ENCODE peak calls at places on chromosomes 7 and 10, in six cellular contexts. N, U, V, Y, D and F are unnamed samples.

GRCh38 chr7:73519867-73520672 is 2.0 kb downstream of the BAZ1B start:
- DNase-seq in N (peak), U (no peak), V (peak), Y (no peak), D (no peak), F (peak)

GRCh38 chr10:130407052-130407451 is 270.9 kb downstream of the GLRX3 start:
- DNase-seq in N (no peak), U (no peak), V (no peak), Y (no peak), D (no peak), F (no peak)

GRCh38 chr7:151143261-151144015 is 24.1 kb downstream of the GBX1 start:
- DNase-seq in N (no peak), U (peak), V (peak), Y (no peak), D (no peak), F (no peak)

GRCh38 chr7:104979167-104979841 is 34.7 kb upstream of the KMT2E start:
- DNase-seq in N (peak), U (peak), V (no peak), Y (no peak), D (peak), F (peak)

GRCh38 chr7:129958643-129959479 is 6.1 kb upstream of the UBE2H start:
- DNase-seq in N (peak), U (peak), V (peak), Y (peak), D (peak), F (peak)

GRCh38 chr7:48300301-48300700 is 129.0 kb downstream of the ABCA13 start:
- DNase-seq in N (no peak), U (no peak), V (no peak), Y (no peak), D (no peak), F (no peak)

GRCh38 chr10:132396495-132397035 is 435 bp upstream of the PWWP2B start:
- DNase-seq in N (no peak), U (peak), V (peak), Y (peak), D (peak), F (peak)

GRCh38 chr7:1100886-1101579 is 13.1 kb downstream of the GPER1 start:
- DNase-seq in N (no peak), U (no peak), V (no peak), Y (no peak), D (no peak), F (no peak)

GRCh38 chr7:108225531-108226181 is 95.5 kb upstream of the LAMB4 start:
- DNase-seq in N (no peak), U (no peak), V (no peak), Y (no peak), D (no peak), F (no peak)

GRCh38 chr7:29369909-29370488 is 175.4 kb downstream of the CHN2 start:
- DNase-seq in N (no peak), U (no peak), V (no peak), Y (no peak), D (no peak), F (no peak)

GRCh38 chr7:151070573-151070960 is 10.0 kb downstream of the FASTK start:
- DNase-seq in N (no peak), U (no peak), V (no peak), Y (no peak), D (no peak), F (no peak)

GRCh38 chr10:75058142-75058541 is 53.3 kb upstream of the SAMD8 start:
- DNase-seq in N (no peak), U (no peak), V (no peak), Y (no peak), D (no peak), F (no peak)

GRCh38 chr10:17062493-17063487 is 66.8 kb downstream of the CUBN start:
- DNase-seq in N (peak), U (no peak), V (peak), Y (no peak), D (peak), F (peak)

GRCh38 chr10:12699258-12699700 is 302.2 kb downstream of the CCDC3 start:
- DNase-seq in N (peak), U (no peak), V (no peak), Y (no peak), D (no peak), F (peak)

GRCh38 chr7:127798023-127798422 is 146.0 kb downstream of the SND1 start:
- DNase-seq in N (no peak), U (no peak), V (no peak), Y (no peak), D (peak), F (peak)

GRCh38 chr7:19107392-19108147 is 9.9 kb downstream of the TWIST1 start:
- DNase-seq in N (peak), U (no peak), V (no peak), Y (no peak), D (peak), F (peak)

GRCh38 chr10:22625511-22626288 is 88.7 kb downstream of the PIP4K2A start:
- DNase-seq in N (no peak), U (no peak), V (no peak), Y (no peak), D (no peak), F (peak)

GRCh38 chr10:35000936-35001335 is 89.2 kb downstream of the CUL2 start:
- DNase-seq in N (no peak), U (no peak), V (no peak), Y (no peak), D (peak), F (peak)

GRCh38 chr7:45591101-45591906 is 17.1 kb downstream of the ADCY1 start:
- DNase-seq in N (no peak), U (no peak), V (no peak), Y (no peak), D (no peak), F (no peak)

GRCh38 chr7:32206987-32207386 is 136.8 kb upstream of the PDE1C start:
- DNase-seq in N (peak), U (peak), V (no peak), Y (peak), D (peak), F (peak)

GRCh38 chr10:110357252-110357780 is 52.6 kb upstream of the SMNDC1 start:
- DNase-seq in N (peak), U (no peak), V (peak), Y (no peak), D (peak), F (peak)

GRCh38 chr7:64999165-65000004 is 7.1 kb downstream of the ERV3-1 start:
- DNase-seq in N (peak), U (no peak), V (no peak), Y (peak), D (peak), F (peak)

GRCh38 chr7:69403169-69403568 is 195.1 kb upstream of the AUTS2 start:
- DNase-seq in N (no peak), U (peak), V (no peak), Y (no peak), D (no peak), F (no peak)

GRCh38 chr10:110758128-110758527 is 113.6 kb upstream of the PDCD4 start:
- DNase-seq in N (no peak), U (peak), V (no peak), Y (no peak), D (no peak), F (no peak)

GRCh38 chr10:78365711-78366110 is 332.0 kb downstream of the RPS24 start:
- DNase-seq in N (peak), U (no peak), V (no peak), Y (no peak), D (no peak), F (peak)

GRCh38 chr10:126501828-126502227 is 113.6 kb upstream of the ADAM12 start:
- DNase-seq in N (no peak), U (no peak), V (no peak), Y (no peak), D (no peak), F (no peak)

GRCh38 chr7:106757846-106758245 is 96.9 kb upstream of the CCDC71L start:
- DNase-seq in N (peak), U (no peak), V (peak), Y (no peak), D (peak), F (peak)

GRCh38 chr10:97684866-97685394 is 2.1 kb downstream of the AVPI1 start:
- DNase-seq in N (peak), U (no peak), V (no peak), Y (no peak), D (peak), F (peak)
- H3K4me3 ChIP-seq in N (peak), U (no peak), V (peak), Y (peak), D (peak), F (peak)

GRCh38 chr7:27129729-27130539 is 623 bp downstream of the HOXA4 start:
- DNase-seq in N (no peak), U (peak), V (no peak), Y (peak), D (no peak), F (no peak)

GRCh38 chr7:27132214-27132613 is 1.7 kb upstream of the HOXA4 start:
- DNase-seq in N (no peak), U (no peak), V (no peak), Y (no peak), D (no peak), F (no peak)

GRCh38 chr7:27128776-27129728 is 1.5 kb downstream of the HOXA4 start:
- DNase-seq in N (no peak), U (no peak), V (no peak), Y (no peak), D (no peak), F (no peak)

GRCh38 chr7:27131390-27131819 is 848 bp upstream of the HOXA4 start:
- DNase-seq in N (no peak), U (no peak), V (no peak), Y (no peak), D (no peak), F (no peak)

GRCh38 chr7:27130540-27131389 is at the start of gene HOXA4:
- DNase-seq in N (peak), U (peak), V (peak), Y (peak), D (peak), F (no peak)
- TF ChIP-seq CTCF in N (no peak), U (no peak), V (no peak), Y (no peak), D (no peak), F (no peak)

GRCh38 chr10:5545011-5545410 is 20.2 kb downstream of the CALML3 start:
- DNase-seq in N (no peak), U (no peak), V (peak), Y (no peak), D (no peak), F (no peak)

GRCh38 chr10:5545778-5546710 is 21.3 kb downstream of the CALML3 start:
- DNase-seq in N (peak), U (no peak), V (peak), Y (no peak), D (peak), F (peak)

GRCh38 chr10:5546891-5547683 is 22.3 kb downstream of the CALML3 start:
- DNase-seq in N (peak), U (no peak), V (peak), Y (no peak), D (peak), F (peak)

GRCh38 chr10:5544216-5544805 is 19.6 kb downstream of the CALML3 start:
- DNase-seq in N (no peak), U (no peak), V (peak), Y (no peak), D (no peak), F (no peak)

GRCh38 chr10:5545426-5545777 is 20.6 kb downstream of the CALML3 start:
- DNase-seq in N (no peak), U (no peak), V (no peak), Y (no peak), D (no peak), F (no peak)
- H3K4me3 ChIP-seq in N (no peak), U (no peak), V (no peak), Y (no peak), D (no peak), F (no peak)

DNA sequence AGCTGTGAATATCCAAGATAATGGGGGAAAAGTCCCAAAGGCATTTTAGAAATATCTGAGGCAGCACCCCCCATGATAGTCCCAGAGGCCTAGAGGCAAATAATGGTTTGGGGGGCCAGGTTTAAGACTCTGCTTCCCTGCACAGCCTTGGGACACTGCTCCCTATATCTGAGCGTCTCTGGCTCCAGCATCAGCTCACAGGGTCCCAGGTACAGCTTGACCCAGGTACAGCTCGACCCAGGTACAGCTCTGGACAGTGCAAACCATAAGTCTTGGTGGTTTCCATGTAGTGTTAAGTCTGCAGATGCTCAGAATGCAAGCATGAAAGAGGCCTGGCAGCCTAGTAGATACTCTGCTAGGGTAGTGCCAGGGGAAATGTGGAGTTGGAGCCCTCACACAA is 47.0 kb upstream of the VWDE start:
- DNase-seq in N (no peak), U (no peak), V (no peak), Y (no peak), D (no peak), F (no peak)
- TF ChIP-seq CTCF in N (no peak), U (no peak), V (no peak), Y (no peak), D (no peak), F (no peak)

GRCh38 chr10:69574571-69574978 is 1.4 kb upstream of the NEUROG3 start:
- DNase-seq in N (no peak), U (peak), V (no peak), Y (no peak), D (no peak), F (no peak)
- H3K4me3 ChIP-seq in N (no peak), U (peak), V (no peak), Y (peak), D (no peak), F (no peak)